ENCODE peak calls at places on chromosome 6, in seven cellular contexts. E is cardiac fibroblast; T is pancreas; K is lower lobe of right lung; L is A549; M is foreskin fibroblast; C is CD8-positive, alpha-beta T cell. N is an unnamed sample.

GRCh38 chr6:166382933-166383816 is at the start of gene MPC1:
- DNase-seq in E (peak), T (peak), K (peak), L (peak), M (peak), C (peak), N (peak)

GRCh38 chr6:36971926-36972673 is 13.9 kb downstream of the MTCH1 start:
- DNase-seq in E (no peak), T (no peak), K (no peak), L (no peak), M (no peak), C (no peak), N (no peak)

GRCh38 chr6:21438986-21439352 is 154.6 kb upstream of the SOX4 start:
- DNase-seq in E (no peak), T (no peak), K (no peak), L (no peak), M (no peak), C (no peak), N (no peak)

GRCh38 chr6:35948725-35949124 is 27.8 kb upstream of the SRPK1 start:
- DNase-seq in E (peak), T (no peak), K (no peak), L (no peak), M (no peak), C (no peak), N (no peak)

GRCh38 chr6:49551126-49551865 is 828 bp downstream of the C6orf141 start:
- DNase-seq in E (no peak), T (no peak), K (no peak), L (no peak), M (no peak), C (no peak), N (peak)

GRCh38 chr6:122730775-122731386 is 48.6 kb upstream of the FABP7 start:
- DNase-seq in E (peak), T (peak), K (no peak), L (no peak), M (peak), C (no peak), N (peak)

GRCh38 chr6:15434823-15435380 is 189.0 kb downstream of the JARID2 start:
- DNase-seq in E (no peak), T (no peak), K (no peak), L (no peak), M (no peak), C (no peak), N (no peak)

GRCh38 chr6:816510-817084 is 123.7 kb upstream of the EXOC2 start:
- DNase-seq in E (no peak), T (no peak), K (peak), L (no peak), M (no peak), C (no peak), N (no peak)

GRCh38 chr6:106134906-106135634 is 48.9 kb downstream of the PRDM1 start:
- DNase-seq in E (peak), T (no peak), K (no peak), L (peak), M (peak), C (no peak), N (peak)

GRCh38 chr6:149354009-149354408 is 36.5 kb downstream of the TAB2 start:
- DNase-seq in E (no peak), T (no peak), K (no peak), L (no peak), M (no peak), C (no peak), N (no peak)

GRCh38 chr6:130008236-130008873 is 10.0 kb upstream of the L3MBTL3 start:
- DNase-seq in E (peak), T (no peak), K (no peak), L (no peak), M (no peak), C (no peak), N (no peak)

GRCh38 chr6:105810105-105810921 is 275.8 kb upstream of the PRDM1 start:
- DNase-seq in E (peak), T (no peak), K (peak), L (peak), M (peak), C (no peak), N (peak)

GRCh38 chr6:14476793-14477531 is 359.4 kb downstream of the CD83 start:
- DNase-seq in E (peak), T (peak), K (no peak), L (peak), M (peak), C (no peak), N (no peak)

GRCh38 chr6:26507658-26508057 is 7.6 kb downstream of the BTN1A1 start:
- DNase-seq in E (no peak), T (no peak), K (no peak), L (no peak), M (no peak), C (no peak), N (no peak)

DNA sequence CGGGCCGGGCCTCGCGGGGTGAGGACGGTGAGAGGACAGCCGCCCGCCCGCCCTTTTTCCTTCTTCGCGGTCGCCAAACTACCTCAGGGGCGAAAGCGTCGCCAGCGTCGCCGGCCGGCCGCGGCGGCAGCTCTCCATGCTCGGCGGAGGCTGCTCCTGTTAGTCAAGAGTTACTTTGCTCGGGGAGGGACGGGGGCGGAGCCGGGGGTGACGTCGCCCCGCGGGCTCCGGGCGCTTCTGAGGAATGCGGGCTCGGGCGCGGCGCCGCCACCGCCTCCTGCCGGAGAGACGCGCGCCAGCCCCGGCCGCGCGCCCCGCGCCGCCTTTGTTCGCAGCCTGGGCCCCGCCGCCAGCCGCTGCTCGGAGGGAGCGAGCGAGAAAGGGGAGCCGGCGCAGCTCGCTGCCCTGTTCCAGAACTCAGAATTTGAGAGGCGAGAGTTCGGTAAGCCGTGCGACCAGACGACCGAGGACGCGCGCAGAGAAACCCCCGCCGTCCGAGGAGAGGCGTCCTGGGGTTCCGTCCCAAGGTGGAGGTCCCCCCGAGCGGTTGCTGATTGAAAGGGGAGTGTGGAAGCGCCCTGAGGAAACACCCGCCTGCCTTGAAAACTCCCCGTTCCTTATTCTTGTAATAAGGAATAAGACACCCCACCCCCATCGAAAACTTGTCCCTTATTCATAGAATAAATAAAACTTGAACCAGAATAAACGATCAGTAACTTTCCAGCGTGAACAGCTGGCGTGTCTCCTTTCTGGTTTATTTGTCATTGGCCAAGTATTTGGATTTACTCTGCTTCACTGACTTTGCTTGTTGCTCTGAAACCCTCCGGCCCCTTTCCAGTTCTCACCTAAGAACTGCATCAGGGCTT is at the start of gene PTPRK:
- DNase-seq in E (peak), T (peak), K (peak), L (peak), M (peak), C (peak), N (peak)
- TF ChIP-seq CTCF in E (no peak), T (peak), K (peak), L (peak), M (peak), C (peak), N (peak)

GRCh38 chr6:47740714-47741113 is 41.1 kb upstream of the OPN5 start:
- DNase-seq in E (no peak), T (no peak), K (no peak), L (no peak), M (no peak), C (no peak), N (no peak)

GRCh38 chr6:47737406-47737805 is 39.0 kb downstream of the ADGRF4 start:
- DNase-seq in E (peak), T (no peak), K (no peak), L (no peak), M (no peak), C (no peak), N (no peak)

GRCh38 chr6:47736083-47736700 is 37.8 kb downstream of the ADGRF4 start:
- DNase-seq in E (no peak), T (no peak), K (no peak), L (no peak), M (no peak), C (no peak), N (no peak)

GRCh38 chr6:47743744-47744143 is 38.1 kb upstream of the OPN5 start:
- DNase-seq in E (peak), T (no peak), K (no peak), L (no peak), M (no peak), C (no peak), N (no peak)

DNA sequence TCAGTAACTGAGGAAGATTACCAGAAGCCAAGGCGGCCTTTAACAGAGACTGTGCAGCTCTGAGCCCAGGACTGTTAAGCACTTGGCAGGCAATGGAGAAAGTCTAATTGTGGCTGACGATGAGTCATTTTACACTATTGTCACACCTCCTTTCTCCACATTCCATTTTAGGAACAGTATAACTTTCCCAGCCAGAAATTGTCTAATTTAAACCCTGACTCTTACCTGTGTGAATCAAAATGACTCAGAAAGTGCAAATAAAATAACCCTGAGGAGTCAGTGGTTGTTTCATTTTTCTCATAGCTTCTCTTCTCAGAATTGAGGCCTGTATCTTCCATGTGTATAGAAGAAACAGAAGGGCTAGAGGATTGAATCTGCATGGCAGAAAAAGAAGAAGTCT is 40.0 kb upstream of the OPN5 start:
- DNase-seq in E (peak), T (no peak), K (no peak), L (peak), M (no peak), C (no peak), N (peak)
- TF ChIP-seq CTCF in E (no peak), T (no peak), K (no peak), L (no peak), M (no peak), C (no peak), N (no peak)

GRCh38 chr6:111565316-111566221 is 40.1 kb downstream of the TRAF3IP2 start:
- DNase-seq in E (no peak), T (peak), K (no peak), L (no peak), M (no peak), C (no peak), N (peak)
- TF ChIP-seq CTCF in E (no peak), T (no peak), K (no peak), L (no peak), M (no peak), C (no peak), N (no peak)

DNA sequence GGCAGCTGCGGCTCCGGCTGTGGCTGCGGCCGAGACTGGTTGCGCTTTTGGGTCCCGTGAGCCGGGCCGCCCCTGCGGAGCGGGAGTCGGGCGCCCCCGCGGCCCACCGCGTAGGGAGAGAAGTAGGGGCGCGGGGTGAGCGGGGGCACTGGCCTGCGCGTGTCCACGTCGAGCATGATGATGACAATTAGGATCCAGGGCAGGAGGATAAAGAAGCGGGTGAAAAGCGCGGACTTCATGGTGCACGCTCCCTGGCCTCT is 739 bp downstream of the B3GAT2 start:
- DNase-seq in E (no peak), T (no peak), K (no peak), L (no peak), M (no peak), C (no peak), N (no peak)
- TF ChIP-seq CTCF in E (no peak), T (peak), K (peak), L (no peak), M (no peak), C (peak), N (no peak)

GRCh38 chr6:108781419-108782110 is 66.7 kb upstream of the ARMC2 start:
- DNase-seq in E (no peak), T (no peak), K (no peak), L (no peak), M (no peak), C (no peak), N (no peak)

GRCh38 chr6:108779521-108779920 is 68.7 kb upstream of the ARMC2 start:
- DNase-seq in E (no peak), T (no peak), K (no peak), L (no peak), M (no peak), C (no peak), N (no peak)

GRCh38 chr6:108785653-108786052 is 62.6 kb upstream of the ARMC2 start:
- DNase-seq in E (no peak), T (no peak), K (no peak), L (no peak), M (no peak), C (no peak), N (no peak)

GRCh38 chr6:108780784-108781183 is 67.4 kb upstream of the ARMC2 start:
- DNase-seq in E (no peak), T (no peak), K (no peak), L (no peak), M (no peak), C (no peak), N (no peak)

GRCh38 chr6:108782231-108783041 is 65.8 kb upstream of the ARMC2 start:
- DNase-seq in E (peak), T (peak), K (peak), L (peak), M (peak), C (peak), N (peak)
- TF ChIP-seq CTCF in E (peak), T (peak), K (peak), L (peak), M (peak), C (peak), N (peak)

GRCh38 chr6:24524801-24525200 is 30.0 kb downstream of the ALDH5A1 start:
- DNase-seq in E (peak), T (no peak), K (no peak), L (no peak), M (peak), C (no peak), N (peak)
- TF ChIP-seq CTCF in E (peak), T (no peak), K (no peak), L (peak), M (peak), C (no peak), N (peak)

GRCh38 chr6:29017428-29017802 is 12.3 kb upstream of the ZNF311 start:
- DNase-seq in E (no peak), T (no peak), K (no peak), L (no peak), M (no peak), C (no peak), N (no peak)

GRCh38 chr6:29019629-29020028 is 14.5 kb upstream of the ZNF311 start:
- DNase-seq in E (no peak), T (no peak), K (no peak), L (no peak), M (no peak), C (no peak), N (no peak)

GRCh38 chr6:29014729-29015608 is 9.9 kb upstream of the ZNF311 start:
- DNase-seq in E (peak), T (no peak), K (no peak), L (no peak), M (no peak), C (no peak), N (no peak)

GRCh38 chr6:29021434-29021833 is 16.3 kb upstream of the ZNF311 start:
- DNase-seq in E (no peak), T (no peak), K (no peak), L (no peak), M (no peak), C (no peak), N (no peak)

GRCh38 chr6:29016559-29017427 is 11.7 kb upstream of the ZNF311 start:
- DNase-seq in E (peak), T (peak), K (peak), L (peak), M (peak), C (peak), N (peak)
- TF ChIP-seq CTCF in E (peak), T (peak), K (peak), L (peak), M (peak), C (peak), N (peak)

GRCh38 chr6:160730911-160731310 is 28.9 kb downstream of the PLG start:
- DNase-seq in E (no peak), T (no peak), K (no peak), L (peak), M (no peak), C (no peak), N (peak)
- TF ChIP-seq CTCF in E (peak), T (peak), K (no peak), L (no peak), M (no peak), C (no peak), N (peak)

GRCh38 chr6:32968770-32969684 is 633 bp downstream of the BRD2 start:
- DNase-seq in E (peak), T (peak), K (peak), L (peak), M (peak), C (no peak), N (peak)
- TF ChIP-seq CTCF in E (peak), T (no peak), K (no peak), L (no peak), M (no peak), C (no peak), N (no peak)

GRCh38 chr6:56624046-56624727 is 18.5 kb downstream of the DST start:
- DNase-seq in E (no peak), T (no peak), K (no peak), L (peak), M (no peak), C (no peak), N (peak)
- TF ChIP-seq CTCF in E (no peak), T (no peak), K (no peak), L (no peak), M (no peak), C (no peak), N (no peak)

N was measured in Calu3.